ENCODE peak calls at places on chromosome 5, in seven cellular contexts. D is hepatocyte; K is smooth muscle cell of the brain vasculature; A is AG10803; S is AG08395; L is endothelial cell; G is stimulated activated CD8-positive, alpha-beta memory T cell treated with anti-CD3 and anti-CD28 coated beads, Interleukin-15, amount 100 ng/mL, for 1 hour. R is an unnamed sample.

GRCh38 chr5:111513175-111513520 is 813 bp upstream of the STARD4 start:
- DNase-seq in D (no peak), A (no peak), L (no peak), S (peak), G (no peak), K (no peak), R (no peak)

GRCh38 chr5:74141053-74141452 is 499.5 kb downstream of the ENC1 start:
- DNase-seq in G (no peak), A (peak), K (no peak), D (no peak), S (peak), L (no peak), R (no peak)

GRCh38 chr5:160082589-160082988 is 36.7 kb downstream of the PWWP2A start:
- DNase-seq in K (no peak), D (no peak), L (no peak), G (no peak), S (no peak), A (no peak), R (no peak)

GRCh38 chr5:152634596-152634995 is 229.5 kb upstream of the NMUR2 start:
- DNase-seq in D (peak), S (no peak), L (peak), G (no peak), A (no peak), K (no peak), R (peak)

GRCh38 chr5:96655506-96655905 is 6.7 kb upstream of the CAST start:
- DNase-seq in G (no peak), A (peak), D (no peak), K (no peak), S (peak), L (no peak), R (no peak)

GRCh38 chr5:80655231-80655784 is 525 bp upstream of the DHFR start:
- DNase-seq in L (no peak), D (no peak), K (no peak), S (no peak), G (no peak), A (no peak), R (no peak)

GRCh38 chr5:1751864-1752822 is 47.5 kb downstream of the MRPL36 start:
- DNase-seq in K (no peak), A (no peak), D (no peak), S (no peak), G (no peak), L (no peak), R (no peak)

GRCh38 chr5:94994465-94994996 is 290.4 kb downstream of the MCTP1 start:
- DNase-seq in G (no peak), L (no peak), K (no peak), D (no peak), S (no peak), A (no peak), R (no peak)

R was measured in NCI-H2081 treated with DMSO at 0.1 percent for 48 hours.